ENCODE peak calls at places on chromosome 4, in five cellular contexts. One of them, this sample, is unnamed.
A peak's percentile ranks its signal among the peaks of the same experiment; 100 is the strongest.

GRCh38 chr4:187687701-187688100 is 307.9 kb upstream of the ZFP42 start:
- DNase-seq in stromal cell of bone marrow: no peak
- DNase-seq in GM10248: no peak
- DNase-seq in M059J: peak; percentile 1
- DNase-seq in RWPE1: no peak
- DNase-seq in this sample: no peak

GRCh38 chr4:151417164-151417571 is 8.2 kb downstream of the FHIP1A start:
- DNase-seq in GM10248: no peak
- DNase-seq in stromal cell of bone marrow: no peak
- DNase-seq in M059J: peak; percentile 59
- DNase-seq in RWPE1: no peak
- DNase-seq in this sample: no peak

GRCh38 chr4:38013461-38014366 is 53.5 kb downstream of the PTTG2 start:
- DNase-seq in stromal cell of bone marrow: no peak
- DNase-seq in RWPE1: no peak
- DNase-seq in GM10248: no peak
- DNase-seq in M059J: peak; percentile 57
- DNase-seq in this sample: no peak

GRCh38 chr4:143083811-143084472 is 100.8 kb upstream of the USP38 start:
- DNase-seq in GM10248: no peak
- DNase-seq in stromal cell of bone marrow: no peak
- DNase-seq in RWPE1: no peak
- DNase-seq in M059J: no peak
- DNase-seq in this sample: no peak

GRCh38 chr4:99395595-99396364 is 39.4 kb downstream of the ADH7 start:
- DNase-seq in RWPE1: no peak
- DNase-seq in M059J: peak; percentile 73
- DNase-seq in GM10248: no peak
- DNase-seq in stromal cell of bone marrow: peak; percentile 65
- DNase-seq in this sample: no peak

GRCh38 chr4:2424581-2424980 is 5.8 kb downstream of the CFAP99 start:
- DNase-seq in GM10248: no peak
- DNase-seq in M059J: peak; percentile 17
- DNase-seq in RWPE1: no peak
- DNase-seq in stromal cell of bone marrow: no peak
- DNase-seq in this sample: no peak

GRCh38 chr4:155491336-155492131 is 114.8 kb upstream of the MAP9 start:
- DNase-seq in M059J: no peak
- DNase-seq in GM10248: peak; percentile 37
- DNase-seq in RWPE1: no peak
- DNase-seq in stromal cell of bone marrow: no peak
- DNase-seq in this sample: no peak

GRCh38 chr4:138390286-138390685 is 148.1 kb upstream of the SLC7A11 start:
- DNase-seq in RWPE1: no peak
- DNase-seq in stromal cell of bone marrow: peak; percentile 19
- DNase-seq in M059J: peak; percentile 60
- DNase-seq in GM10248: no peak
- DNase-seq in this sample: no peak

GRCh38 chr4:10335050-10335449 is 122.2 kb downstream of the ZNF518B start:
- DNase-seq in GM10248: no peak
- DNase-seq in stromal cell of bone marrow: no peak
- DNase-seq in RWPE1: no peak
- DNase-seq in M059J: peak; percentile 29
- DNase-seq in this sample: no peak

GRCh38 chr4:74793757-74794340 is 474 bp downstream of the BTC start:
- DNase-seq in GM10248: peak; percentile 10
- DNase-seq in M059J: peak; percentile 29
- DNase-seq in RWPE1: peak; percentile 24
- DNase-seq in stromal cell of bone marrow: no peak
- DNase-seq in this sample: no peak

GRCh38 chr4:40842725-40843401 is 93.1 kb downstream of the NSUN7 start:
- DNase-seq in stromal cell of bone marrow: no peak
- DNase-seq in M059J: peak; percentile 96
- DNase-seq in GM10248: no peak
- DNase-seq in RWPE1: no peak
- DNase-seq in this sample: no peak

GRCh38 chr4:185841451-185841850 is 29.5 kb upstream of the SORBS2 start:
- DNase-seq in RWPE1: no peak
- DNase-seq in GM10248: no peak
- DNase-seq in stromal cell of bone marrow: no peak
- DNase-seq in M059J: no peak
- DNase-seq in this sample: no peak

GRCh38 chr4:76634239-76634638 is 199.2 kb downstream of the SHROOM3 start:
- DNase-seq in M059J: peak; percentile 74
- DNase-seq in stromal cell of bone marrow: no peak
- DNase-seq in GM10248: no peak
- DNase-seq in RWPE1: peak; percentile 78
- DNase-seq in this sample: no peak

GRCh38 chr4:186304216-186304615 is 38.2 kb downstream of the F11 start:
- DNase-seq in M059J: no peak
- DNase-seq in stromal cell of bone marrow: no peak
- DNase-seq in GM10248: no peak
- DNase-seq in RWPE1: no peak
- DNase-seq in this sample: no peak

GRCh38 chr4:11769425-11769824 is 340.7 kb upstream of the HS3ST1 start:
- DNase-seq in GM10248: no peak
- DNase-seq in M059J: no peak
- DNase-seq in RWPE1: no peak
- DNase-seq in stromal cell of bone marrow: peak; percentile 86
- DNase-seq in this sample: no peak

GRCh38 chr4:81571105-81571504 is 99.4 kb upstream of the RASGEF1B start:
- DNase-seq in stromal cell of bone marrow: no peak
- DNase-seq in M059J: no peak
- DNase-seq in GM10248: no peak
- DNase-seq in RWPE1: no peak
- DNase-seq in this sample: no peak

GRCh38 chr4:24537025-24537424 is 47.3 kb downstream of the DHX15 start:
- DNase-seq in M059J: peak; percentile 17
- DNase-seq in GM10248: no peak
- DNase-seq in stromal cell of bone marrow: no peak
- DNase-seq in RWPE1: no peak
- DNase-seq in this sample: no peak

GRCh38 chr4:184801781-184802180 is 24.0 kb downstream of the ACSL1 start:
- DNase-seq in GM10248: no peak
- DNase-seq in stromal cell of bone marrow: no peak
- DNase-seq in RWPE1: peak; percentile 86
- DNase-seq in M059J: peak; percentile 42
- DNase-seq in this sample: no peak

GRCh38 chr4:87322754-87323153 is at the start of gene HSD17B13:
- DNase-seq in GM10248: no peak
- DNase-seq in stromal cell of bone marrow: no peak
- DNase-seq in RWPE1: no peak
- DNase-seq in M059J: no peak
- DNase-seq in this sample: no peak

GRCh38 chr4:140152015-140152703 is 1.8 kb downstream of the MAML3 start:
- DNase-seq in GM10248: peak; percentile 51
- DNase-seq in stromal cell of bone marrow: no peak
- DNase-seq in M059J: no peak
- DNase-seq in RWPE1: peak; percentile 67
- DNase-seq in this sample: no peak

GRCh38 chr4:17066972-17067371 is 168.5 kb upstream of the LDB2 start:
- DNase-seq in M059J: peak; percentile 93
- DNase-seq in RWPE1: peak; percentile 85
- DNase-seq in GM10248: no peak
- DNase-seq in stromal cell of bone marrow: peak; percentile 92
- DNase-seq in this sample: no peak

GRCh38 chr4:77141964-77142641 is 14.9 kb upstream of the CCNG2 start:
- DNase-seq in GM10248: no peak
- DNase-seq in RWPE1: no peak
- DNase-seq in M059J: no peak
- DNase-seq in stromal cell of bone marrow: no peak
- DNase-seq in this sample: no peak

GRCh38 chr4:98778206-98778605 is 119.8 kb upstream of the TSPAN5 start:
- DNase-seq in RWPE1: peak; percentile 76
- DNase-seq in GM10248: no peak
- DNase-seq in stromal cell of bone marrow: peak; percentile 47
- DNase-seq in M059J: peak; percentile 82
- DNase-seq in this sample: no peak

This sample was measured in SK-N-DZ.